ENCODE peak calls at places on chromosomes 12 and 14, in seven cellular contexts. One of them, this sample, is unnamed.

GRCh38 chr12:94795520-94795919 is 145.2 kb upstream of the TMCC3 start:
- DNase-seq in SK-N-SH: no peak
- DNase-seq in HepG2: no peak
- DNase-seq in GM12878: no peak
- DNase-seq in HCT116: peak; percentile 63
- DNase-seq in H1: no peak
- DNase-seq in K562: no peak
- DNase-seq in this sample: peak; percentile 26

GRCh38 chr14:38070213-38070612 is 137.5 kb upstream of the SSTR1 start:
- DNase-seq in K562: no peak
- DNase-seq in GM12878: no peak
- DNase-seq in H1: no peak
- DNase-seq in HCT116: no peak
- DNase-seq in SK-N-SH: no peak
- DNase-seq in HepG2: no peak
- DNase-seq in this sample: no peak

GRCh38 chr14:41201721-41202120 is 405.0 kb upstream of the LRFN5 start:
- DNase-seq in K562: no peak
- DNase-seq in H1: no peak
- DNase-seq in HepG2: no peak
- DNase-seq in SK-N-SH: no peak
- DNase-seq in HCT116: no peak
- DNase-seq in GM12878: no peak
- DNase-seq in this sample: no peak

GRCh38 chr12:52442600-52443061 is 8.5 kb upstream of the KRT75 start:
- DNase-seq in H1: peak; percentile 56
- DNase-seq in GM12878: no peak
- DNase-seq in K562: no peak
- DNase-seq in SK-N-SH: no peak
- DNase-seq in HCT116: peak; percentile 59
- DNase-seq in HepG2: no peak
- DNase-seq in this sample: peak; percentile 36

GRCh38 chr12:29655861-29656260 is 127.9 kb downstream of the TMTC1 start:
- DNase-seq in GM12878: no peak
- DNase-seq in HepG2: no peak
- DNase-seq in K562: no peak
- DNase-seq in H1: no peak
- DNase-seq in HCT116: no peak
- DNase-seq in SK-N-SH: no peak
- DNase-seq in this sample: no peak

GRCh38 chr14:24483604-24484252 is 24.3 kb downstream of the CMA1 start:
- DNase-seq in K562: no peak
- DNase-seq in HepG2: no peak
- DNase-seq in SK-N-SH: no peak
- DNase-seq in HCT116: no peak
- DNase-seq in H1: no peak
- DNase-seq in GM12878: no peak
- DNase-seq in this sample: peak; percentile 20

GRCh38 chr12:70372881-70373280 is 6.8 kb downstream of the KCNMB4 start:
- DNase-seq in HepG2: no peak
- DNase-seq in GM12878: no peak
- DNase-seq in HCT116: no peak
- DNase-seq in SK-N-SH: no peak
- DNase-seq in K562: no peak
- DNase-seq in H1: no peak
- DNase-seq in this sample: no peak

GRCh38 chr12:52495385-52495784 is 2.3 kb upstream of the KRT6A start:
- DNase-seq in H1: peak; percentile 58
- DNase-seq in HCT116: peak; percentile 27
- DNase-seq in HepG2: no peak
- DNase-seq in GM12878: no peak
- DNase-seq in SK-N-SH: no peak
- DNase-seq in K562: peak; percentile 20
- DNase-seq in this sample: peak; percentile 24

GRCh38 chr14:78989246-78989645 is 819.1 kb downstream of the NRXN3 start:
- DNase-seq in HCT116: no peak
- DNase-seq in SK-N-SH: no peak
- DNase-seq in GM12878: no peak
- DNase-seq in H1: no peak
- DNase-seq in K562: no peak
- DNase-seq in HepG2: no peak
- DNase-seq in this sample: no peak

GRCh38 chr12:92471551-92471950 is 231.2 kb upstream of the PLEKHG7 start:
- DNase-seq in GM12878: no peak
- DNase-seq in H1: no peak
- DNase-seq in SK-N-SH: no peak
- DNase-seq in HepG2: no peak
- DNase-seq in K562: no peak
- DNase-seq in HCT116: no peak
- DNase-seq in this sample: no peak

DNA sequence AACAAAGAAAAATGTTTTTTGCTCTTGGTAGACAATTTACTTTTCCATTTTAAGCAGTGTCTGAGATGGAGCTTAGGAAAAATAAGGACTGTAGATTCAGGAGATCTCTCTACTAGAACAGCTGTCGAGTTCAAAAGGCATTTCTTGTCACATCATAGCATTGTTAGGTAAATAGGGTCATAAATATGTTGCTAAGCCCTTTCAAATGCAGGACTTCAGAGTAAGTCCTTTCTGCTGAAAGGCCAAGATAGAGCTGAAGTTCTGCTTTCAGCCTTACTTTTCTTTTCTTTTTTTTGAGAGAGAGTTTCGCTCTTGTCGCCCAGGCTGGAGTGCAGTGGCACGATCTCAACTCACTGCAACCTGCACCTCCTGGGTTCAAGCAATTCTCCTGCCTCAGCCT is 98.2 kb downstream of the SYNE2 start:
- DNase-seq in HCT116: no peak
- DNase-seq in K562: no peak
- DNase-seq in GM12878: no peak
- DNase-seq in H1: no peak
- DNase-seq in HepG2: no peak
- DNase-seq in SK-N-SH: no peak
- DNase-seq in this sample: no peak
- TF ChIP-seq JUND in HCT116: no peak
- TF ChIP-seq JUND in K562: no peak
- TF ChIP-seq JUND in GM12878: no peak
- TF ChIP-seq JUND in H1: no peak
- TF ChIP-seq JUND in HepG2: no peak
- TF ChIP-seq JUND in SK-N-SH: no peak
- TF ChIP-seq JUND in this sample: no peak

DNA sequence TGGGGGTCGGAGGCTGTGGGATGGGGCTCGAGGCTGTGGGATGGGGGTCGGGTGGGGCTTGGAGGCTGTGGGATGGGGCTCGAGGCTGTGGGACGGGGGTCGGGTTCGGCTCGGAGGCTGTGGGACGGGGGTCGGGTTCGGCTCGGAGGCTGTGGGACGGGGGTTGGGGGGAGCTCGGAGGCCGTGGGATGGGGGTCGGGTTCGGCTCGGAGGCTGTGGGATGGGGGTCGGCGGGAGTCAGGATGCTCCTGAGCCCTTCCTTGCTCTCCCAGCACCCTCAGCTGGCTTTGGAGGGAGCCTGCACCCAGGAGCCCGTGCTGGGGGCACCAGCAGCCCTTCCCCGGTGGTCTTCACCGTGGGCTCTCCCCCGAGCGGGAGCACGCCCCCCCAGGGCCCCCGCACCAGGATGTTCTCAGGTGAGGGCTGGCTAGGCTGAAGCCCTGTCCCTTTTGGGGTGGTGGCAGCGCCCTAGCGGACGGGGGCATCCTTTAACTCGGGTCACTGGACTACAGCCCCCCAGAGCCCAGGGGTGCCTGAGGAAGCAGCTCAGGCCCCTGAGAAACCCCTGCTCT is 11.9 kb upstream of the PUS1 start:
- DNase-seq in HCT116: no peak
- DNase-seq in SK-N-SH: no peak
- DNase-seq in HepG2: no peak
- DNase-seq in K562: no peak
- DNase-seq in GM12878: no peak
- DNase-seq in H1: no peak
- DNase-seq in this sample: no peak
- TF ChIP-seq JUND in HCT116: no peak
- TF ChIP-seq JUND in SK-N-SH: no peak
- TF ChIP-seq JUND in HepG2: no peak
- TF ChIP-seq JUND in K562: no peak
- TF ChIP-seq JUND in GM12878: no peak
- TF ChIP-seq JUND in H1: no peak
- TF ChIP-seq JUND in this sample: no peak

GRCh38 chr12:25716842-25717241 is 163.8 kb upstream of the LMNTD1 start:
- DNase-seq in H1: no peak
- DNase-seq in K562: no peak
- DNase-seq in SK-N-SH: no peak
- DNase-seq in HCT116: no peak
- DNase-seq in GM12878: no peak
- DNase-seq in HepG2: no peak
- DNase-seq in this sample: no peak

GRCh38 chr12:25723286-25723685 is 170.2 kb upstream of the LMNTD1 start:
- DNase-seq in H1: no peak
- DNase-seq in HCT116: no peak
- DNase-seq in K562: no peak
- DNase-seq in HepG2: no peak
- DNase-seq in GM12878: no peak
- DNase-seq in SK-N-SH: no peak
- DNase-seq in this sample: no peak

GRCh38 chr12:25717552-25717951 is 164.5 kb upstream of the LMNTD1 start:
- DNase-seq in HCT116: no peak
- DNase-seq in HepG2: no peak
- DNase-seq in H1: no peak
- DNase-seq in GM12878: no peak
- DNase-seq in K562: no peak
- DNase-seq in SK-N-SH: no peak
- DNase-seq in this sample: no peak

GRCh38 chr12:25718081-25718731 is 165.1 kb upstream of the LMNTD1 start:
- DNase-seq in HCT116: no peak
- DNase-seq in K562: no peak
- DNase-seq in HepG2: no peak
- DNase-seq in GM12878: no peak
- DNase-seq in SK-N-SH: no peak
- DNase-seq in H1: no peak
- DNase-seq in this sample: no peak

DNA sequence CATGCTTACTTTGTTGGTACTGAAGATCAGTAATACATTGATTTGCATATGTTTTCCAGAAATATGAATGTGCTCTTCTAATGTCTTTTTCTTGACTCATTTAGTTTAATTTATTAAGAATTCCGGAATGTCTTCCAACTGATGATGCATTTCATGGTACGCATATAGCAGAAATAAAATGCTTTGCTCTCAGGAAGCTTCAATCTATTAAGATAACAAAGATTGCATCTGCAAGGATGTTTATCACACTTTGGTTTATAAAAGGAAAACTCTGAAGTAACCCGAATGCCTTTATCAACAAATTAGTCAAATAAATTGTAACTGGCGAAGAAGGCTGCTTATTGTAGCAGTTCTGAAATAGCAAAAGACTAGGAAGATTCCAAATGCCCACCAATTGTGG is 166.4 kb upstream of the LMNTD1 start:
- DNase-seq in HepG2: no peak
- DNase-seq in GM12878: no peak
- DNase-seq in HCT116: no peak
- DNase-seq in H1: no peak
- DNase-seq in SK-N-SH: no peak
- DNase-seq in K562: no peak
- DNase-seq in this sample: no peak
- TF ChIP-seq JUND in HepG2: no peak
- TF ChIP-seq JUND in GM12878: no peak
- TF ChIP-seq JUND in HCT116: no peak
- TF ChIP-seq JUND in H1: no peak
- TF ChIP-seq JUND in SK-N-SH: no peak
- TF ChIP-seq JUND in K562: no peak
- TF ChIP-seq JUND in this sample: no peak

DNA sequence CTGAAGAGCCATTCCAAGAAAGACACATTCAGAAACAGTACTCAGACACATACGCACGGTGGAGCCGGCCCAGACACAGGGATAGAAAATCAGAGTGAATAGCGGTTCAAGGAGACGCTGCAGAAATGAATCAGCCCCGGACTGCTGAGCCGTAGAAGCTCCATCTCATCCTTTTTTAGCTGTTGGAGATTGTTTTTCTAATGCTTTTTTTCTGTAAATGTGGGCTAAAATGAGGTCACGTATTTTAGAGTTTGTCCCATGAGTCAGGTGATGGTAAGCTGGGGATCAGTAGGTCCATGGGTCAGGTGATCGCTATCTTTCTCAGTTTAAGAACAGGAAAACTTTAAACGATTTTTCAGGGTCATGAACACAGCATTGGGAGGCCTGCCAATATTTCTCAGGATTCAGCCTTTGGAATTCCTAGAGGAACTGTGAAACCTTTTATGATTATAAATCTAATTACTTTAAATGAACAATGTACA is 202.4 kb downstream of the ITPR2 start:
- DNase-seq in HCT116: no peak
- DNase-seq in K562: no peak
- DNase-seq in GM12878: no peak
- DNase-seq in H1: no peak
- DNase-seq in SK-N-SH: no peak
- DNase-seq in HepG2: peak; percentile 72
- DNase-seq in this sample: no peak
- TF ChIP-seq JUND in HCT116: no peak
- TF ChIP-seq JUND in K562: no peak
- TF ChIP-seq JUND in GM12878: no peak
- TF ChIP-seq JUND in H1: no peak
- TF ChIP-seq JUND in SK-N-SH: peak; percentile 48
- TF ChIP-seq JUND in HepG2: no peak
- TF ChIP-seq JUND in this sample: no peak